ENCODE peak calls at places on chromosomes 6 and 20, in nine cellular contexts. N, R, A, P, Q, B, T, D and G are unnamed samples.

GRCh38 chr6:14390805-14391204 is 273.2 kb downstream of the CD83 start:
- DNase-seq in N (no peak), R (no peak), A (no peak), P (no peak), Q (no peak), B (no peak), T (no peak), D (no peak), G (no peak)

GRCh38 chr20:32793059-32793458 is 26.7 kb upstream of the MAPRE1 start:
- DNase-seq in N (no peak), R (no peak), A (no peak), P (no peak), Q (no peak), B (no peak), T (no peak), D (no peak), G (no peak)

GRCh38 chr6:151275121-151275520 is 35.4 kb downstream of the AKAP12 start:
- DNase-seq in N (no peak), R (no peak), A (no peak), P (no peak), Q (no peak), B (no peak), T (no peak), D (no peak), G (no peak)

GRCh38 chr6:53527249-53527765 is 17.6 kb downstream of the GCLC start:
- DNase-seq in N (no peak), R (no peak), A (no peak), P (no peak), Q (no peak), B (no peak), T (no peak), D (no peak), G (no peak)

GRCh38 chr6:127690588-127690987 is 113.6 kb downstream of the C6orf58 start:
- DNase-seq in N (no peak), R (no peak), A (no peak), P (no peak), Q (no peak), B (no peak), T (no peak), D (no peak), G (no peak)

GRCh38 chr20:25360631-25361286 is 29.9 kb downstream of the ABHD12 start:
- DNase-seq in N (peak), R (peak), A (no peak), P (peak), Q (no peak), B (no peak), T (no peak), D (no peak), G (no peak)

GRCh38 chr6:17962436-17963031 is 24.9 kb downstream of the KIF13A start:
- DNase-seq in N (peak), R (peak), A (peak), P (peak), Q (peak), B (peak), T (no peak), D (peak), G (no peak)

GRCh38 chr6:112016335-112016734 is 37.6 kb upstream of the CCN6 start:
- DNase-seq in N (peak), R (no peak), A (peak), P (no peak), Q (no peak), B (no peak), T (no peak), D (no peak), G (no peak)

GRCh38 chr20:36827541-36828279 is 48.2 kb upstream of the TLDC2 start:
- DNase-seq in N (no peak), R (peak), A (no peak), P (no peak), Q (no peak), B (no peak), T (no peak), D (no peak), G (no peak)

GRCh38 chr6:89745096-89745495 is 74.5 kb downstream of the MDN1 start:
- DNase-seq in N (no peak), R (no peak), A (no peak), P (no peak), Q (no peak), B (no peak), T (no peak), D (no peak), G (no peak)

GRCh38 chr20:32481311-32482103 is 103.6 kb downstream of the NOL4L start:
- DNase-seq in N (peak), R (no peak), A (no peak), P (no peak), Q (no peak), B (no peak), T (no peak), D (no peak), G (no peak)

GRCh38 chr6:143595256-143596036 is 82.3 kb upstream of the PHACTR2 start:
- DNase-seq in N (peak), R (peak), A (no peak), P (no peak), Q (no peak), B (no peak), T (no peak), D (no peak), G (no peak)

GRCh38 chr6:143589162-143589561 is 77.6 kb upstream of the FUCA2 start:
- DNase-seq in N (no peak), R (no peak), A (no peak), P (no peak), Q (no peak), B (no peak), T (no peak), D (no peak), G (no peak)

GRCh38 chr6:143594647-143595046 is 83.1 kb upstream of the PHACTR2 start:
- DNase-seq in N (peak), R (no peak), A (no peak), P (no peak), Q (no peak), B (no peak), T (no peak), D (no peak), G (no peak)

GRCh38 chr6:143591441-143591840 is 79.9 kb upstream of the FUCA2 start:
- DNase-seq in N (no peak), R (no peak), A (no peak), P (no peak), Q (no peak), B (no peak), T (no peak), D (no peak), G (no peak)

DNA sequence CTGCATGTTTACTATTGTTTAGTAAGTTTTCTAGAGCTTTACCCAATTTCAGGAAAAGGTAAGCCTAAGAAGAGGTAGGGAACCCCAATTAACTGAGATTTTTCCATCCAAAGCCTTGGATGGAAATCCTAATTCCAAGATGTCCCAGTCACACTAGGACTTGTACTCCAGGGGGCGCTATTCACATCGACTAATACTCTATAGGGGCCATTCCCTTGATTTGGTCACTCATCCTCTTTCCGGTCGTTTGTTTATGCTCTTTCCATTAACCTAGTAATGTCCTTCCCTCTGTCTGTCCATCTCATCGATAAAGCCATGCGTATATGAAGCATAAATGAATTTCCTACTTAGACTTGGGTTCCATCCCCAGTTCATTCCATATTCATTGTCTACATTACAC is 80.8 kb upstream of the FUCA2 start:
- DNase-seq in N (no peak), R (peak), A (no peak), P (peak), Q (no peak), B (no peak), T (no peak), D (no peak), G (no peak)
- TF ChIP-seq CTCF in N (peak), R (no peak), A (peak), P (peak), Q (peak), B (no peak), T (no peak), D (no peak), G (no peak)

GRCh38 chr20:47814632-47815415 is 29.5 kb upstream of the SULF2 start:
- DNase-seq in N (no peak), R (no peak), A (no peak), P (no peak), Q (peak), B (no peak), T (no peak), D (peak), G (no peak)
- TF ChIP-seq CTCF in N (no peak), R (no peak), A (no peak), P (no peak), Q (no peak), B (no peak), T (no peak), D (no peak), G (no peak)

DNA sequence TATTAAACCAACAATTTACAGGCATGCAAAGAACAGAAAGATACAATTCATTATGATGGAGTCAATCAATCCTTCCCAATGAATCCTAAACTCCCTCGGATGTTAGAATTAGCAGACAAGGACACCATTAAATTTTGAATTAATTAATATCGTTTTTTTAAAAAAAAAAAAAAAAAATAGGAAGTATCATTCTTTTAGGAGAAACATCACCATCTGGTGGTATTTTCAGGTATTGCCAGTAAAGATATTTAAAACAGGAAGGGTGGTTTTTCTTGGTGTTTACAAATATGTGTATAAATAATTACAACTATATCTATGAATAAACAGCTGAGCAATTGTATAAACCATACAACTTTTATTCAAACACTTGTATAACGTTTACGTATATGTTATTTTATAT is 564.4 kb downstream of the HAO1 start:
- DNase-seq in N (peak), R (peak), A (no peak), P (peak), Q (no peak), B (no peak), T (no peak), D (no peak), G (no peak)
- TF ChIP-seq CTCF in N (peak), R (peak), A (peak), P (peak), Q (peak), B (peak), T (no peak), D (peak), G (no peak)

GRCh38 chr6:70376628-70377027 is 36.7 kb upstream of the FAM135A start:
- DNase-seq in N (no peak), R (no peak), A (no peak), P (no peak), Q (no peak), B (no peak), T (no peak), D (no peak), G (no peak)

GRCh38 chr6:70377372-70377771 is 35.9 kb upstream of the FAM135A start:
- DNase-seq in N (no peak), R (no peak), A (no peak), P (no peak), Q (no peak), B (no peak), T (no peak), D (no peak), G (no peak)

GRCh38 chr6:70375166-70375565 is 38.1 kb upstream of the FAM135A start:
- DNase-seq in N (peak), R (peak), A (no peak), P (no peak), Q (no peak), B (no peak), T (no peak), D (no peak), G (no peak)

GRCh38 chr6:70379473-70380013 is 33.8 kb upstream of the FAM135A start:
- DNase-seq in N (no peak), R (no peak), A (no peak), P (no peak), Q (no peak), B (no peak), T (no peak), D (no peak), G (no peak)

DNA sequence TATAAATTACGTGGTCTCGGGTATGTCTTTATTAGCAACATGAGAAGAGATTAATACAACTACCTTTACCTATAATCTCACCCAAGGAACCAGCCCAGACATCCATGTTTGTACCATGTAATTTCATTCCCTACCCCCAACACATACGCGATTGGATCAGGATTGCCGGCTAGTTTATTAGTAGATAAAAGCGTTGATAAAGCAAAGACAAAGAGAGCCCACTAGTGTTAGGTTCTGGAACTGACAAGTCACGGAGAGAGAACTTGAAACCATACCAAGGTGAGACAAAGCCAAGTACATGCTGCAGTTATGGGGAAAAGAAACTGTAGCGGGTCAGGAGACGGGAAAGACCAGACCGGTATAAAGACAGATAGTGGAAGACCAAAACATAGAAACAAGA is 37.4 kb upstream of the FAM135A start:
- DNase-seq in N (peak), R (no peak), A (no peak), P (peak), Q (no peak), B (no peak), T (no peak), D (no peak), G (no peak)
- TF ChIP-seq CTCF in N (peak), R (peak), A (no peak), P (no peak), Q (no peak), B (no peak), T (no peak), D (no peak), G (no peak)

GRCh38 chr6:103672169-103672568 is 1187.5 kb downstream of the HACE1 start:
- DNase-seq in N (peak), R (no peak), A (no peak), P (no peak), Q (no peak), B (no peak), T (no peak), D (no peak), G (no peak)
- TF ChIP-seq CTCF in N (no peak), R (no peak), A (no peak), P (no peak), Q (no peak), B (no peak), T (no peak), D (no peak), G (no peak)

DNA sequence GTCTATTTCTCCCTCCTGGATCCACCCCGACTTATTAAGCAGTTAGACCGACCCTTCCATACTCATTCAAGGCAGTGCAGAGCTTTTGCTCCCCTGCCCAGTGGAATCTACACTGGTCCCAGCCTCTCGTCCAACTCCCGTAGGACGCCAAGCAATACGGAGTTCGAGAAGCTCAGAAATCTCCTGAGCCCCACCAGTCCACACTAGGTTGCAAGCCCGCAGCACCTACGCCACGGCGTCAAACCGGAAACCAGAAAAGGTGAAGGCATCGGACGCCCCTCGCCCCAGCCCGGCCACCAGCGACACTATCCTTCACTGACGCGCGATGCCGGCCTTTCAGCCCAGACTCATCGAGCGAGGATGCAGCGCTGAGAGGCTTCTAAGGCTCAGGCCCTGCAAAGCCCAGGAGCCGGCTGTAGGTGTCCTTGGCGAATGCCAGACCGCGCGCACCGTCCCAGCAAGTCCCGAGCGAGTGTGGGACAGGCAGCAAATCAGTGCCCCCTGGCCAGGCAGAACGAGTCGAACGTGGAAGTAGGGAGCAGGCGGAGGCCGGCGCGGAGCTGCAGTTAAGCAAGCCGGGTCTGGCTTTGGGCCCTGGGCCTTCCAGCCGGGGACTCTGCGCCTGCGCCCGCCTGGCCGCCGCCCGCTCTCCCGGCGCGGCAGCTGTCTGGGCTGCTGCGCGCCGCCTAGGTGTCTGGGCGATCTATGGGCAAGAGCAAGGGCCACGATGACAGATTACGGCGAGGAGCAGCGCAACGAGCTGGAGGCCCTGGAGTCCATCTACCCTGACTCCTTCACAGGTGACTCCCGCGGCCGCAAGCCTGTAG is at the start of gene RWDD1:
- DNase-seq in N (peak), R (peak), A (peak), P (peak), Q (peak), B (peak), T (peak), D (peak), G (peak)
- TF ChIP-seq CTCF in N (no peak), R (no peak), A (no peak), P (no peak), Q (no peak), B (peak), T (peak), D (no peak), G (no peak)